ENCODE peak calls at places on chromosomes 13 and 19, in five cellular contexts. M is transverse colon, S is astrocyte, F is colonic mucosa, J is D341Med. C is an unnamed sample.
A peak's percentile ranks its signal among the peaks of the same experiment; 100 is the strongest.

GRCh38 chr19:10518444-10519361 is 1.5 kb upstream of the S1PR5 start:
- DNase-seq in M (no peak), J (peak; percentile 79), S (no peak), F (no peak), C (no peak)

GRCh38 chr13:27455331-27455855 is 5.0 kb upstream of the MTIF3 start:
- DNase-seq in S (no peak), M (no peak), F (no peak), J (no peak), C (no peak)

GRCh38 chr13:75415720-75416119 is 66.2 kb downstream of the TBC1D4 start:
- DNase-seq in S (peak; percentile 92), M (no peak), J (no peak), F (no peak), C (peak; percentile 17)

GRCh38 chr19:10776900-10777650 is 58.9 kb downstream of the TMED1 start:
- DNase-seq in S (no peak), F (no peak), M (peak; percentile 26), J (peak; percentile 11), C (no peak)

GRCh38 chr19:5907216-5907615 is 2.5 kb downstream of the VMAC start:
- DNase-seq in M (no peak), J (no peak), S (no peak), F (no peak), C (no peak)

GRCh38 chr19:7355151-7355845 is 6.6 kb downstream of the ARHGEF18 start:
- DNase-seq in J (peak; percentile 45), S (peak; percentile 33), M (peak; percentile 34), F (no peak), C (no peak)

GRCh38 chr13:59906413-59907027 is 257.2 kb downstream of the DIAPH3 start:
- DNase-seq in F (no peak), S (peak; percentile 7), M (no peak), J (peak; percentile 27), C (peak; percentile 37)

GRCh38 chr13:76161143-76161542 is 525.0 kb downstream of the LMO7 start:
- DNase-seq in J (no peak), F (no peak), M (no peak), S (no peak), C (no peak)

GRCh38 chr13:110904748-110905147 is 10.1 kb downstream of the ANKRD10 start:
- DNase-seq in J (no peak), F (no peak), S (no peak), M (no peak), C (no peak)